ENCODE peak calls at places on chromosome 20, in five cellular contexts. W is cardiac muscle cell, L is stomach, D is OCI-LY7, E is ascending aorta. B is an unnamed sample. For H3K4me1, the result is how much of the 10 kb centered on the place peaks cover.

GRCh38 chr20:33731693-33732165 is at the start of gene ZNF341:
- DNase-seq in W (peak), L (peak), D (peak), E (peak), B (peak)

GRCh38 chr20:34689486-34689885 is 12.6 kb upstream of the PIGU start:
- DNase-seq in W (peak), L (no peak), D (no peak), E (no peak), B (no peak)

GRCh38 chr20:54217762-54218161 is 9.9 kb downstream of the PFDN4 start:
- DNase-seq in W (no peak), L (no peak), D (no peak), E (no peak), B (no peak)

GRCh38 chr20:18058661-18059467 is 1.1 kb upstream of the OVOL2 start:
- DNase-seq in W (no peak), L (peak), D (no peak), E (no peak), B (no peak)

GRCh38 chr20:49700411-49701185 is 13.1 kb downstream of the B4GALT5 start:
- DNase-seq in W (peak), L (no peak), D (no peak), E (no peak), B (no peak)

GRCh38 chr20:16898433-16898832 is 150.3 kb downstream of the OTOR start:
- DNase-seq in W (no peak), L (no peak), D (no peak), E (no peak), B (peak)

GRCh38 chr20:18566892-18567738 is at the start of gene SMIM26:
- DNase-seq in W (peak), L (peak), D (peak), E (peak), B (peak)

GRCh38 chr20:49612127-49612738 is 44.3 kb upstream of the PTGIS start:
- DNase-seq in W (no peak), L (peak), D (no peak), E (no peak), B (no peak)

GRCh38 chr20:63829943-63830820 is 882 bp downstream of the ZBTB46 start:
- DNase-seq in W (no peak), L (no peak), D (no peak), E (no peak), B (no peak)

GRCh38 chr20:38961530-38962043 is 557 bp upstream of the DHX35 start:
- DNase-seq in W (no peak), L (no peak), D (peak), E (no peak), B (peak)

GRCh38 chr20:56589633-56590032 is 39.5 kb upstream of the TFAP2C start:
- DNase-seq in W (no peak), L (no peak), D (no peak), E (no peak), B (no peak)

GRCh38 chr20:50172347-50173013 is 18.1 kb upstream of the CEBPB start:
- DNase-seq in W (peak), L (peak), D (no peak), E (peak), B (no peak)

GRCh38 chr20:51026317-51026716 is 3.4 kb upstream of the KCNG1 start:
- DNase-seq in W (no peak), L (no peak), D (no peak), E (no peak), B (no peak)

GRCh38 chr20:26209171-26209941 is 512.7 kb upstream of the ZNF337 start:
- DNase-seq in W (peak), L (no peak), D (no peak), E (no peak), B (no peak)

GRCh38 chr20:35806075-35806474 is 34.3 kb downstream of the PHF20 start:
- DNase-seq in W (no peak), L (no peak), D (no peak), E (no peak), B (no peak)

GRCh38 chr20:36860811-36861624 is 14.9 kb upstream of the TLDC2 start:
- DNase-seq in W (no peak), L (no peak), D (no peak), E (no peak), B (peak)

GRCh38 chr20:36861875-36862801 is 13.8 kb upstream of the TLDC2 start:
- DNase-seq in W (peak), L (peak), D (no peak), E (peak), B (peak)

GRCh38 chr20:36862857-36863668 is 12.9 kb upstream of the TLDC2 start:
- DNase-seq in W (no peak), L (no peak), D (no peak), E (no peak), B (peak)

GRCh38 chr20:36860339-36860738 is 15.6 kb upstream of the TLDC2 start:
- DNase-seq in W (no peak), L (no peak), D (no peak), E (no peak), B (no peak)

DNA sequence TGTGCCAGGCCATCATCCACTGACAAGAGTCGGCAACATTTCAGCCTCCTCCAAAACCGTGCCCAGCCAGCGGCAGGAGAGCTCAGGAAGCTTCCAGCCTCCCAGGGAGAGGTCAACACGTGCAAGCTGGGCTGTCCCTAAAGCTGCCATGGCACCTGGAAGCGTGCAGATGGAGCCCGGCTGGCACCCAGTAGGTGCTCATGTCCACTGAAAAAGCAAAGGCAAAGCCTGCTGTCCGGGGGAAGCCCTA is 14.4 kb upstream of the TLDC2 start:
- DNase-seq in W (no peak), L (no peak), D (no peak), E (no peak), B (no peak)
- H3K4me3 ChIP-seq in W (peak), L (peak), D (peak), E (peak), B (peak)

DNA sequence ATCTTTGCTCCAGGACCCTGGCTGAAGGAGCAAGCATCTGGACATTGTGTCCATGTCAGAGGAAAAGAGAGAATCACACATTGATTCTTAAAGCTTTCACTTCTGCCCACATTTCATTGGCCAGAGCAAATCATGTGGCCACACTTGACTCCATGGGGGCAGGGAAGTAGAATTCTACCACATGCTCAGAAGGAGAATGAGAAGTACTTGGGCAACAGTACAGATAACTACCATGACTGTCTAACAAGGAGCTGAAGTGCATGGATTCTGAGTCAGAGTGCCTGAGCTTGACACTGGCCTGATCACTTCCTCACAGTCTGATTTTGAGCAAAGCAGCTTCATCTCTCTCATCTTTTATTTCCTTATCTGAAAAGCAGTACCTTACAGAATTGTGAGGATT is 38.6 kb downstream of the GHRH start:
- DNase-seq in W (peak), L (no peak), D (peak), E (no peak), B (peak)
- H3K4me1 ChIP-seq in W (under half), L (half or more), D (under half), E (under half), B (under half)

DNA sequence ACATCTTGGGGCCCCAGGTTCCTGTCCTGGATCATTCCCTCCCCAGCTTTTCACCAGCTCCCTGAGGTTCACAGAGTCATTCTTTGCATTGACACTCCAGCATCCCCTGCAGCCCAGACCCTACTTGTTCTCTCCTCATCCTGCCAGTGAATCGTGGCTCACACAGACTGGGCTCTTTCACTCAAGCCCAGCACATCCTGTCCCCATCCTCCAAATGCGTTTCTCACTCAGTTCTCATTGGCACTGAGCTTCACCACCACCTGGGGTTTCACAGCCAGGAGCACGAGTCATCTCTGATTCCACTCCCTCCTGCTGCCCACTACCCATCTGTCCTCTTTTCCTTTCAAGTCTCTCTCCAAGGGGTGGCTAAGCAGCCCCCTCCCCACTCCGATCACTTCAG is 85.4 kb upstream of the NNAT start:
- DNase-seq in W (no peak), L (no peak), D (no peak), E (no peak), B (no peak)
- H3K4me3 ChIP-seq in W (no peak), L (no peak), D (no peak), E (no peak), B (no peak)

GRCh38 chr20:5172167-5172586 is 45.4 kb downstream of the CDS2 start:
- DNase-seq in W (no peak), L (no peak), D (no peak), E (no peak), B (no peak)
- H3K4me1 ChIP-seq in W (under half), L (half or more), D (under half), E (under half), B (under half)

DNA sequence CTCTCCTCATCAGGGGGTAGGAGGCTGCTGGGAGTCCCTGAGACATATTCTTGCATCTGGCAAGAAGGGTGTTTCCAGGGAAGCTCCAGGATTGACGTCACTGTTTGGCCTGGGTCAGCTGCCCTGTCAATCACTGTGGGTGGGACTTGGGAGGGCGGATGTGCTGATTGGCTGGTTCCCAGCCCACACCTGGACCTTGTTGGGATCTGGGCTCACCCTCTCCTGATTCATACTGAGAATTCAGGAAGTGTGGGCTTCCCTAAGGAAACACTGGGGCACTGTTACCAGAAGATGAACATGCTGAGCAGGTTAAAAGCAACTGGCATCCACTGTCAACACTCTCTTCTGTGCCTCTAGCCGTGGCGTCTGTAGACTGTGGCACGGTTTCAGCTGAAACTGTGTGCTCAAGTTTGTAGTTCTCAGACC is 36.5 kb downstream of the CDH26 start:
- DNase-seq in W (peak), L (peak), D (no peak), E (no peak), B (no peak)
- H3K4me3 ChIP-seq in W (no peak), L (no peak), D (no peak), E (no peak), B (no peak)